ENCODE peak calls at places on chromosome 17, in four cellular contexts. K, X, Q and G are unnamed samples.

GRCh38 chr17:47275245-47275984 is 21.8 kb downstream of the ITGB3 start:
- DNase-seq in X (no peak), K (peak; percentile 73), Q (no peak), G (no peak)

GRCh38 chr17:79563237-79564013 is 47.4 kb downstream of the RBFOX3 start:
- DNase-seq in Q (no peak), X (peak; percentile 61), K (no peak), G (no peak)

GRCh38 chr17:32192379-32192778 is 50.1 kb downstream of the RHOT1 start:
- DNase-seq in Q (no peak), K (no peak), X (no peak), G (no peak)

GRCh38 chr17:69609495-69610315 is 195.2 kb downstream of the MAP2K6 start:
- DNase-seq in Q (peak; percentile 7), X (peak; percentile 24), K (peak; percentile 19), G (no peak)

GRCh38 chr17:41959336-41960095 is 7.1 kb upstream of the CNP start:
- DNase-seq in K (peak; percentile 58), Q (peak; percentile 85), X (peak; percentile 27), G (no peak)

GRCh38 chr17:69874220-69874670 is 200.8 kb upstream of the KCNJ16 start:
- DNase-seq in X (no peak), K (no peak), Q (no peak), G (no peak)

GRCh38 chr17:45264430-45264829 is 2.5 kb upstream of the SPATA32 start:
- DNase-seq in Q (no peak), K (no peak), X (no peak), G (no peak)

GRCh38 chr17:4617590-4618356 is 23.7 kb downstream of the ALOX15 start:
- DNase-seq in X (no peak), Q (no peak), K (no peak), G (no peak)

GRCh38 chr17:60713619-60714018 is 36.0 kb downstream of the BCAS3 start:
- DNase-seq in X (no peak), Q (no peak), K (no peak), G (no peak)

GRCh38 chr17:71217769-71218168 is 903.1 kb upstream of the SOX9 start:
- DNase-seq in Q (no peak), K (no peak), X (no peak), G (no peak)

GRCh38 chr17:4934173-4934979 is 2.3 kb downstream of the GP1BA start:
- DNase-seq in X (no peak), Q (peak; percentile 46), K (peak; percentile 28), G (no peak)

GRCh38 chr17:78986048-78986648 is 6.4 kb upstream of the LGALS3BP start:
- DNase-seq in Q (peak; percentile 43), K (peak; percentile 60), X (no peak), G (no peak)

GRCh38 chr17:56891751-56892150 is 22.1 kb downstream of the TRIM25 start:
- DNase-seq in X (no peak), K (peak; percentile 42), Q (no peak), G (no peak)

GRCh38 chr17:37017355-37017754 is 68.6 kb downstream of the AATF start:
- DNase-seq in Q (no peak), X (no peak), K (no peak), G (no peak)

GRCh38 chr17:10022416-10022815 is 117.3 kb upstream of the RCVRN start:
- DNase-seq in Q (no peak), X (no peak), K (no peak), G (no peak)

GRCh38 chr17:61414141-61414935 is 14.7 kb downstream of the TBX2 start:
- DNase-seq in Q (no peak), X (no peak), K (peak; percentile 9), G (no peak)

GRCh38 chr17:50830994-50831393 is 4.4 kb upstream of the WFIKKN2 start:
- DNase-seq in X (no peak), K (no peak), Q (no peak), G (no peak)

GRCh38 chr17:82832881-82833475 is 6.8 kb downstream of the ZNF750 start:
- DNase-seq in X (no peak), K (no peak), Q (no peak), G (no peak)

GRCh38 chr17:57045868-57046671 is 39.0 kb upstream of the AKAP1 start:
- DNase-seq in X (no peak), K (no peak), Q (no peak), G (no peak)

GRCh38 chr17:44987194-44987882 is 19.2 kb upstream of the C1QL1 start:
- DNase-seq in X (no peak), K (no peak), Q (no peak), G (no peak)

GRCh38 chr17:13476722-13477121 is 125.0 kb downstream of the HS3ST3A1 start:
- DNase-seq in K (no peak), Q (no peak), X (no peak), G (no peak)

DNA sequence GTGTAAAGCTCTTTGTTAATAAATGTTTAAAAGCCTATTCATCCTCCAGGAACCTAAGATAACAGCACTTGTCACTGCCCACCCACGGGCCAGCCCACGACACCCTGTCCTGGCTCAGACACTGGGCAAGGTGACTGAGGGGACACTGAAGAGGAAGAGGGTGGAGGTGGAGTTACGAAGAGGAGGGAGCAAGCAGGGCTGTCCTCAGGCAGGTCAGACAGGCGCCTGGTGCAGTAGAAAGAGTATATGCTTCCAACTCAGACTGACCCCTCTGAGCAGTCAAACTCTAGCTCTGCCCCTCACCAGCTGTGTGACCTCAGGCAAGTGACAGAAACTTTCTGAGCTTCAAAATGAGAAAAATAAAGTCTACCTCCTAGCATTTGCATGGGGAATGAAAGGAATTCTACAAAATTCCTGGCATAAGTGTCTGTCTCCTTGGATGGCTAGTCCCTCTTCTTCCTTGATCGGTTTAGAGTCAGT is 22.8 kb downstream of the TEX2 start:
- DNase-seq in X (no peak), Q (no peak), K (peak; percentile 44), G (no peak)
- TF ChIP-seq CTCF in X (no peak), Q (no peak), K (no peak), G (no peak)

GRCh38 chr17:77803726-77804125 is 154.8 kb upstream of the TNRC6C start:
- DNase-seq in Q (no peak), K (no peak), X (no peak), G (no peak)

GRCh38 chr17:77800832-77801231 is 157.7 kb upstream of the TNRC6C start:
- DNase-seq in Q (no peak), K (no peak), X (no peak), G (no peak)

GRCh38 chr17:77801545-77802332 is 156.8 kb upstream of the TNRC6C start:
- DNase-seq in X (no peak), K (no peak), Q (no peak), G (no peak)

GRCh38 chr17:77802333-77802615 is 156.2 kb upstream of the TNRC6C start:
- DNase-seq in K (no peak), Q (no peak), X (no peak), G (no peak)

GRCh38 chr17:77802811-77803220 is 155.7 kb upstream of the TNRC6C start:
- DNase-seq in X (no peak), Q (no peak), K (no peak), G (no peak)
- TF ChIP-seq TCF7L2 in X (no peak), Q (no peak), K (no peak), G (no peak)

DNA sequence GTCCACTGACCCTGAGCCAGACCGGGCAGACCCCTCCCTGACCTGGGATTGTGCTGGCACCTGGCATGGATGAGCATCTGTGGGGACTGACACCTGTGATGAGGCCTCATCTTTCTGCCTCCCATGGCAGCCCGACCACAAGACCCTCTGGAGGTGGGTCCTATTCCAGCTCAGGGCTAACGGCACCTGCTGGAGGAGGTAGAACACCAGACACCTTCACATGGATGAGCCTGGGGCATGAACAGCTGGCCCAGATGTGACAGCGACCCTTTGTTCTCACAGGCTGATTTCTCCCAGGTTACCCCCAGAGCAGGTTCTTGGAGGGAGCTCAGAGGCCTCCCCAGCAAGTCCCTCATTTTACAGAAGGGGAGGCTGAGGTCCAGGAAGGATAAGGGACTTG is 46.4 kb upstream of the PIK3R6 start:
- DNase-seq in Q (no peak), X (no peak), K (no peak), G (no peak)
- TF ChIP-seq CTCF in Q (no peak), X (no peak), K (no peak), G (no peak)

GRCh38 chr17:75102385-75102821 is 7.4 kb upstream of the ARMC7 start:
- DNase-seq in X (no peak), K (no peak), Q (no peak), G (no peak)
- TF ChIP-seq TCF7L2 in X (no peak), K (no peak), Q (no peak), G (no peak)

GRCh38 chr17:64148017-64148631 is 18.2 kb upstream of the ERN1 start:
- DNase-seq in K (no peak), Q (peak; percentile 36), X (no peak), G (no peak)

GRCh38 chr17:64146418-64147109 is 16.6 kb upstream of the ERN1 start:
- DNase-seq in Q (peak; percentile 52), K (no peak), X (no peak), G (no peak)

GRCh38 chr17:64147110-64148016 is 17.4 kb upstream of the ERN1 start:
- DNase-seq in K (no peak), X (no peak), Q (peak; percentile 85), G (no peak)

GRCh38 chr17:64145751-64146417 is 15.9 kb upstream of the ERN1 start:
- DNase-seq in Q (peak; percentile 100), K (peak; percentile 92), X (peak; percentile 100), G (peak; percentile 93)

DNA sequence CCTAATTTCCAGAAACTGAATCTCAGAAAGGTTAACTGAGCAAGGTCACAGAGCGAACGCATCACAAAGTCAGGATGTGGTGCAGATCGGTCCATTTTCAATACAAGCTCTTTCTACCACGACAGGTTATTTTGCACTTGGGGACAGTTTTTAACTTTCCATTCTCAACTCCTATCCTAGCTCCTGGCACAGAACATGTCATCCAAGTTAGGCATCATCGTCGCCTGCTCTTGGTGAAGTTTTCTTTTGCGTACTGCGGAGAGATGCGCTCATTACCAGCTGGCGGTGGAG is 15.5 kb upstream of the ERN1 start:
- DNase-seq in K (no peak), X (no peak), Q (no peak), G (no peak)
- TF ChIP-seq CTCF in K (no peak), X (no peak), Q (peak; percentile 50), G (no peak)

DNA sequence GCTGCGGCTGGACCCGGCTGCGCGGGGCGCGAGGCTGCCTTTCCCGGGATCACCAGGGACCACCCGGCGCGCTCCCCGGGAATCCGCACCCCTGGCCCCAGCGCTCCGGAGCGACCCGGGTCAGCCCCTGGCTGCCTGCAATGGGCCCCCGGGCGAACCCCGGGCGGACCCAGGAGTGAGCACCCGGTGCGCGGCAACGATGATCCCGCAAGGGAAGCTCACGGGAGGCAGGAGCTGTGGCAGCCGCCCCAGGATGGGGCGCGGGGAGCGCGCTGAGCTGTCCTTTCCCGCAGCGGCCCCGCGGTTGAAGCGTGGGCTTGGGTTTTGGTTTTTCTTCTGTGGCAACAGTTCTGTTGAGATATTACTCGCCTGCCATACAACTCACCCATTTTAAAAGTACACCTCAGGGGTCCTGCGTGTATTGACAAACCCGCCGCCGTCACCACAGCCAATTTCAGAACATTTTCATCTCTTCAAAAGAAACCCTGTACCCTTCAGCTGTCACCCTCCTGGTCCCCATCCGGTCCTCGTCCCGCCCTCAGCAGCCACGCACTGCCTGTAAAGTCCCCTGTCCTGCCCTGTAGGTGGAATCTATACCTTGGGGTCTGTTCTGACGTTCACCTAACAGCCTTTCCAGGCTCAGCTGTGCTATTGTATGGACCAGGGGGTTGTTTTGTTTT is 12.8 kb downstream of the CHMP6 start:
- DNase-seq in Q (no peak), K (peak; percentile 39), X (no peak), G (no peak)
- TF ChIP-seq TCF7L2 in Q (no peak), K (no peak), X (no peak), G (no peak)

GRCh38 chr17:17950806-17951205 is 21.4 kb downstream of the TOM1L2 start:
- DNase-seq in X (no peak), Q (no peak), K (no peak), G (no peak)
- TF ChIP-seq CTCF in X (no peak), Q (peak; percentile 21), K (peak; percentile 18), G (peak; percentile 35)

GRCh38 chr17:18362509-18363020 is 785 bp downstream of the SHMT1 start:
- DNase-seq in X (no peak), K (no peak), Q (peak; percentile 76), G (no peak)
- TF ChIP-seq TCF7L2 in X (no peak), K (no peak), Q (no peak), G (no peak)